ENCODE peak calls at places on chromosome 18, in seven cellular contexts. W is NCI-H1105 treated with DMSO at 0.1 percent for 48 hours, Y is foreskin keratinocyte, E is A549, T is left colon, C is frontal cortex, L is midbrain. O is an unnamed sample.

GRCh38 chr18:12057419-12058039 is 36.1 kb upstream of the ANKRD62 start:
- DNase-seq in W (no peak), Y (no peak), E (no peak), T (no peak), C (no peak), L (no peak), O (peak)

GRCh38 chr18:62881509-62882016 is 166.2 kb downstream of the PHLPP1 start:
- DNase-seq in W (peak), Y (peak), E (peak), T (no peak), C (no peak), L (no peak), O (no peak)

GRCh38 chr18:6777509-6777908 is 48.0 kb downstream of the ARHGAP28 start:
- DNase-seq in W (no peak), Y (no peak), E (no peak), T (no peak), C (no peak), L (no peak), O (no peak)

GRCh38 chr18:25830787-25831186 is 259.6 kb downstream of the SS18 start:
- DNase-seq in W (no peak), Y (peak), E (no peak), T (no peak), C (no peak), L (peak), O (no peak)

GRCh38 chr18:10089881-10090280 is 176.1 kb downstream of the VAPA start:
- DNase-seq in W (peak), Y (no peak), E (no peak), T (no peak), C (no peak), L (no peak), O (no peak)

GRCh38 chr18:64203295-64203694 is 54.4 kb upstream of the LINC00305 start:
- DNase-seq in W (no peak), Y (no peak), E (no peak), T (no peak), C (no peak), L (no peak), O (no peak)

GRCh38 chr18:75408554-75409506 is 18.7 kb downstream of the SMIM21 start:
- DNase-seq in W (no peak), Y (peak), E (peak), T (no peak), C (no peak), L (no peak), O (no peak)

GRCh38 chr18:54883816-54884604 is 55.7 kb downstream of the RAB27B start:
- DNase-seq in W (no peak), Y (no peak), E (no peak), T (no peak), C (no peak), L (no peak), O (no peak)

GRCh38 chr18:4781873-4782272 is 326.8 kb upstream of the DLGAP1 start:
- DNase-seq in W (no peak), Y (no peak), E (no peak), T (no peak), C (no peak), L (no peak), O (no peak)

GRCh38 chr18:78686976-78687685 is 292.5 kb upstream of the SALL3 start:
- DNase-seq in W (no peak), Y (no peak), E (no peak), T (no peak), C (no peak), L (no peak), O (no peak)

GRCh38 chr18:11700876-11701275 is 11.8 kb downstream of the GNAL start:
- DNase-seq in W (no peak), Y (no peak), E (no peak), T (no peak), C (no peak), L (no peak), O (no peak)

GRCh38 chr18:5057348-5058012 is 139.6 kb downstream of the AKAIN1 start:
- DNase-seq in W (peak), Y (peak), E (peak), T (peak), C (peak), L (peak), O (no peak)

GRCh38 chr18:23981369-23981768 is 33.2 kb upstream of the TTC39C start:
- DNase-seq in W (no peak), Y (no peak), E (no peak), T (no peak), C (no peak), L (peak), O (no peak)

GRCh38 chr18:69265661-69266060 is 135.0 kb upstream of the DOK6 start:
- DNase-seq in W (no peak), Y (no peak), E (no peak), T (no peak), C (no peak), L (no peak), O (no peak)

GRCh38 chr18:62781893-62782292 is 66.6 kb downstream of the PHLPP1 start:
- DNase-seq in W (peak), Y (peak), E (peak), T (no peak), C (no peak), L (no peak), O (no peak)

GRCh38 chr18:2881088-2881487 is 34.3 kb downstream of the EMILIN2 start:
- DNase-seq in W (no peak), Y (no peak), E (no peak), T (no peak), C (no peak), L (no peak), O (no peak)

GRCh38 chr18:44035554-44035953 is 645.1 kb upstream of the SETBP1 start:
- DNase-seq in W (no peak), Y (no peak), E (no peak), T (no peak), C (no peak), L (no peak), O (no peak)

GRCh38 chr18:11553098-11553940 is 56.1 kb upstream of the SLC35G4 start:
- DNase-seq in W (peak), Y (peak), E (peak), T (peak), C (peak), L (peak), O (no peak)

GRCh38 chr18:58235001-58235436 is 191.0 kb downstream of the NEDD4L start:
- DNase-seq in W (no peak), Y (no peak), E (no peak), T (peak), C (no peak), L (no peak), O (no peak)

GRCh38 chr18:21664069-21664468 is 40.5 kb downstream of the ABHD3 start:
- DNase-seq in W (no peak), Y (no peak), E (peak), T (no peak), C (no peak), L (no peak), O (no peak)

GRCh38 chr18:25351280-25351772 is 640 bp downstream of the ZNF521 start:
- DNase-seq in W (no peak), Y (no peak), E (no peak), T (no peak), C (peak), L (no peak), O (no peak)

GRCh38 chr18:11972371-11973174 is 8.7 kb upstream of the IMPA2 start:
- DNase-seq in W (no peak), Y (no peak), E (no peak), T (no peak), C (no peak), L (no peak), O (peak)

GRCh38 chr18:11859282-11859797 is 8.1 kb downstream of the CHMP1B start:
- DNase-seq in W (no peak), Y (peak), E (peak), T (no peak), C (no peak), L (no peak), O (no peak)

GRCh38 chr18:48099481-48100167 is 169.2 kb upstream of the SMAD2 start:
- DNase-seq in W (no peak), Y (no peak), E (no peak), T (no peak), C (no peak), L (no peak), O (no peak)

GRCh38 chr18:50649821-50650220 is 89.9 kb downstream of the MAPK4 start:
- DNase-seq in W (no peak), Y (peak), E (no peak), T (peak), C (no peak), L (peak), O (no peak)

O was measured in left lung.